ENCODE peak calls at places on chromosomes 11 and 22, in nine cellular contexts. I, W, O, A, H, Y, J, Z and U are unnamed samples.

GRCh38 chr11:3626250-3626960 is 15.4 kb downstream of the ART5 start:
- DNase-seq in J (peak), I (peak), A (peak), W (no peak), Z (no peak), O (no peak), H (no peak), Y (no peak), U (no peak)

GRCh38 chr22:40381461-40381860 is 11.1 kb downstream of the SGSM3 start:
- DNase-seq in H (no peak), Y (no peak), I (no peak), J (no peak), A (no peak), O (no peak), Z (no peak), W (no peak), U (no peak)

GRCh38 chr11:27088353-27088752 is 47.7 kb downstream of the BBOX1 start:
- DNase-seq in I (no peak), A (no peak), J (no peak), Y (no peak), W (no peak), O (no peak), Z (no peak), H (no peak), U (no peak)

GRCh38 chr22:38957046-38957770 is at the start of gene APOBEC3A:
- DNase-seq in H (peak), I (no peak), J (no peak), O (no peak), Y (peak), A (peak), Z (no peak), W (no peak), U (no peak)

GRCh38 chr22:38069372-38070249 is 12.4 kb downstream of the PICK1 start:
- DNase-seq in A (peak), H (peak), W (no peak), O (no peak), I (peak), Z (no peak), Y (no peak), J (peak), U (no peak)

GRCh38 chr22:11253000-11253511 is 4274.9 kb upstream of the OR11H1 start:
- DNase-seq in O (no peak), J (peak), H (peak), W (no peak), A (no peak), I (no peak), Y (no peak), Z (no peak), U (peak)

GRCh38 chr11:123654566-123655081 is at the start of gene SCN3B:
- DNase-seq in Z (no peak), O (no peak), W (no peak), H (peak), J (peak), Y (peak), I (peak), A (peak), U (peak)

GRCh38 chr11:77322506-77322905 is 21.0 kb upstream of the GDPD4 start:
- DNase-seq in H (no peak), A (peak), Y (no peak), J (no peak), W (no peak), O (no peak), Z (no peak), I (peak), U (no peak)

GRCh38 chr11:84963240-84963639 is 663.9 kb downstream of the DLG2 start:
- DNase-seq in Z (no peak), H (no peak), I (no peak), O (no peak), Y (no peak), W (no peak), A (no peak), J (no peak), U (no peak)

GRCh38 chr11:369336-370018 is at the start of gene B4GALNT4:
- DNase-seq in Y (no peak), A (no peak), O (no peak), H (peak), I (peak), W (no peak), J (peak), Z (no peak), U (peak)

GRCh38 chr11:122360875-122361274 is 244.9 kb upstream of the BLID start:
- DNase-seq in J (no peak), H (no peak), I (no peak), A (no peak), O (no peak), Z (no peak), W (no peak), Y (no peak), U (no peak)